ENCODE peak calls at places on chromosomes 11 and 22, in ten cellular contexts. V is left ventricle myocardium inferior; W is HepG2; P is mesendoderm; A is CD8-positive, alpha-beta T cell; Z is PC-3; F is H9; T is kidney; J is tibial artery; Q is uterus. B is an unnamed sample.

GRCh38 chr11:125063429-125064043 is 431 bp downstream of the SLC37A2 start:
- DNase-seq in V (no peak), W (no peak), P (peak; percentile 67), A (peak; percentile 48), Z (no peak), F (peak; percentile 56), T (peak; percentile 71), J (no peak), Q (no peak), B (peak; percentile 74)

GRCh38 chr11:122116591-122116990 is 576 bp upstream of the BLID start:
- DNase-seq in V (no peak), W (no peak), P (no peak), A (no peak), Z (no peak), F (no peak), T (no peak), J (no peak), Q (no peak), B (no peak)

GRCh38 chr11:78248191-78248590 is 59.5 kb downstream of the USP35 start:
- DNase-seq in V (no peak), W (no peak), P (no peak), A (no peak), Z (no peak), F (no peak), T (no peak), J (no peak), Q (no peak), B (no peak)

GRCh38 chr11:29328961-29329441 is 687.8 kb downstream of the KCNA4 start:
- DNase-seq in V (no peak), W (peak; percentile 35), P (peak; percentile 28), A (no peak), Z (peak; percentile 77), F (no peak), T (no peak), J (no peak), Q (no peak), B (peak; percentile 28)

GRCh38 chr11:1146311-1146864 is 11.4 kb upstream of the MUC5AC start:
- DNase-seq in V (no peak), W (no peak), P (no peak), A (no peak), Z (no peak), F (no peak), T (peak; percentile 69), J (no peak), Q (no peak), B (no peak)

GRCh38 chr11:101721270-101721669 is 137.5 kb upstream of the TRPC6 start:
- DNase-seq in V (no peak), W (no peak), P (no peak), A (no peak), Z (peak; percentile 79), F (no peak), T (no peak), J (no peak), Q (no peak), B (no peak)

GRCh38 chr22:26328221-26328620 is 100.8 kb upstream of the ASPHD2 start:
- DNase-seq in V (no peak), W (no peak), P (no peak), A (no peak), Z (no peak), F (no peak), T (no peak), J (no peak), Q (no peak), B (no peak)

GRCh38 chr22:38696606-38697005 is 4.1 kb downstream of the JOSD1 start:
- DNase-seq in V (no peak), W (peak; percentile 53), P (peak; percentile 41), A (no peak), Z (peak; percentile 77), F (no peak), T (no peak), J (no peak), Q (no peak), B (no peak)

GRCh38 chr11:69241844-69242582 is 51.9 kb upstream of the MYEOV start:
- DNase-seq in V (no peak), W (no peak), P (no peak), A (no peak), Z (no peak), F (no peak), T (no peak), J (peak; percentile 12), Q (no peak), B (no peak)

GRCh38 chr11:57273448-57274058 is 36.5 kb upstream of the APLNR start:
- DNase-seq in V (no peak), W (no peak), P (no peak), A (no peak), Z (no peak), F (no peak), T (no peak), J (no peak), Q (no peak), B (no peak)

GRCh38 chr11:57276169-57276854 is 39.3 kb upstream of the APLNR start:
- DNase-seq in V (no peak), W (no peak), P (no peak), A (no peak), Z (no peak), F (no peak), T (no peak), J (no peak), Q (no peak), B (no peak)

GRCh38 chr11:57275582-57275981 is 38.5 kb upstream of the APLNR start:
- DNase-seq in V (no peak), W (no peak), P (no peak), A (no peak), Z (no peak), F (no peak), T (no peak), J (no peak), Q (peak; percentile 29), B (no peak)

GRCh38 chr11:57276857-57277505 is 39.9 kb upstream of the APLNR start:
- DNase-seq in V (no peak), W (no peak), P (no peak), A (no peak), Z (no peak), F (no peak), T (no peak), J (no peak), Q (no peak), B (no peak)

GRCh38 chr11:57274904-57275498 is 38.0 kb upstream of the APLNR start:
- DNase-seq in V (no peak), W (no peak), P (no peak), A (no peak), Z (no peak), F (no peak), T (no peak), J (no peak), Q (no peak), B (no peak)
- H3K4me1 ChIP-seq in V (peaks cover 41% of the 10 kb centered on the region), W (peaks cover 5% of the 10 kb centered on the region), P (peaks cover 2% of the 10 kb centered on the region), A (no peaks in the 10 kb centered on the region), Z (peaks cover 20% of the 10 kb centered on the region), F (no peaks in the 10 kb centered on the region), T (peaks cover 7% of the 10 kb centered on the region), J (no peaks in the 10 kb centered on the region), Q (no peaks in the 10 kb centered on the region), B (peaks cover 22% of the 10 kb centered on the region)

DNA sequence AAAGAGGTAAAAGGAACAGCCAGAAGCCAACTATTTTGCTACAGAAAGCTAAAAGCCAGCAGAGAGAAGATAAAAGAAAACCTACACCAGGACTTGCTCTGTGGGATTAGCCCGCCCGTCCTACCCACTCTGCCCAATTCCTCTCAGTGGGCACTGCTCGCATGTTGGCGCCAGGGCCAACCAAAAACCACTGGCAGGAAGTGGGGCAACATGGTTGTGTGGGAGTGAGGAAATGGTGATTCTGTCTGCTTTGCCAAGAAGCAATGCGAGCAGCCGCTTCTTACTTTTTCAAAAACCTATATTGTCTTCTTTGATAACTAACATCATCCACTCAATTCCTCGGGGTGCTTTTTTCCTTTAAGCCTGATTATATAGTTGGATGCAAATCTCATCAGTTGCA is 14.2 kb upstream of the APOA1 start:
- DNase-seq in V (no peak), W (no peak), P (no peak), A (peak; percentile 77), Z (no peak), F (no peak), T (no peak), J (no peak), Q (no peak), B (no peak)
- H3K4me1 ChIP-seq in V (peaks cover 17% of the 10 kb centered on the region), W (no peaks in the 10 kb centered on the region), P (no peaks in the 10 kb centered on the region), A (peaks cover 56% of the 10 kb centered on the region), Z (peaks cover 34% of the 10 kb centered on the region), F (no peaks in the 10 kb centered on the region), T (peaks cover 5% of the 10 kb centered on the region), J (no peaks in the 10 kb centered on the region), Q (peaks cover 8% of the 10 kb centered on the region), B (no peaks in the 10 kb centered on the region)

DNA sequence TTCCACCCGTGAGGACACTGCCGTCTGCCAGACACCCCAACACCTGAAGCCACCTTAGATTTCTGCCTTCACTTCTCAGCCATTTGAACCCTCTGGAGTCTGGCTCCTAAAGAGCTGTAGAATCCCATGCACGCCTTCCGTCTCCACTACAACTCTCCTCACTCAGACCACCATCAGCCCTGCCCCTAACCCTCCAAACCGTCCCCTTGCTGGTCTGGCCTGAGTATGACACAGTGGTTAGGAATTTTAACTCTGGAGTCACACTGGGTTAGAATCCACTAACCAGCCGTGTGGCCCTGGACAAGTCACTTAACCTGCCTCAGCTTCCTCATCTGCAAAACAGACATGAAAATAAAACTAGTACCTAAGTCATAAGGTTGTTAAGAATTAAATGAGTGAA is 3.0 kb downstream of the CNIH2 start:
- DNase-seq in V (no peak), W (no peak), P (peak; percentile 85), A (no peak), Z (peak; percentile 37), F (no peak), T (no peak), J (no peak), Q (no peak), B (peak; percentile 34)
- H3K4me1 ChIP-seq in V (peaks cover 35% of the 10 kb centered on the region), W (peaks cover 49% of the 10 kb centered on the region), P (no peaks in the 10 kb centered on the region), A (peaks cover 29% of the 10 kb centered on the region), Z (peaks cover 9% of the 10 kb centered on the region), F (no peaks in the 10 kb centered on the region), T (peaks cover 5% of the 10 kb centered on the region), J (peaks cover 3% of the 10 kb centered on the region), Q (no peaks in the 10 kb centered on the region), B (peaks cover 9% of the 10 kb centered on the region)

GRCh38 chr22:50471197-50471847 is 3.5 kb downstream of the SBF1 start:
- DNase-seq in V (no peak), W (no peak), P (no peak), A (no peak), Z (no peak), F (no peak), T (no peak), J (no peak), Q (no peak), B (no peak)
- H3K4me1 ChIP-seq in V (peaks cover 73% of the 10 kb centered on the region), W (peaks cover 50% of the 10 kb centered on the region), P (peaks cover 15% of the 10 kb centered on the region), A (peaks cover 77% of the 10 kb centered on the region), Z (peaks cover 32% of the 10 kb centered on the region), F (no peaks in the 10 kb centered on the region), T (peaks cover 31% of the 10 kb centered on the region), J (peaks cover 5% of the 10 kb centered on the region), Q (no peaks in the 10 kb centered on the region), B (peaks cover 19% of the 10 kb centered on the region)

GRCh38 chr11:77090046-77090372 is 12.6 kb upstream of the OMP start:
- DNase-seq in V (no peak), W (no peak), P (no peak), A (no peak), Z (no peak), F (no peak), T (no peak), J (no peak), Q (no peak), B (no peak)
- H3K4me1 ChIP-seq in V (peaks cover 6% of the 10 kb centered on the region), W (peaks cover 31% of the 10 kb centered on the region), P (peaks cover 3% of the 10 kb centered on the region), A (no peaks in the 10 kb centered on the region), Z (peaks cover 23% of the 10 kb centered on the region), F (no peaks in the 10 kb centered on the region), T (peaks cover 14% of the 10 kb centered on the region), J (no peaks in the 10 kb centered on the region), Q (no peaks in the 10 kb centered on the region), B (no peaks in the 10 kb centered on the region)